ENCODE peak calls at places on chromosomes 16 and 17, in six cellular contexts. One of them, this sample, is unnamed.

GRCh38 chr17:41583137-41584127 is 3.3 kb downstream of the KRT14 start:
- DNase-seq in GM23338: no peak
- DNase-seq in Karpas-422: no peak
- DNase-seq in MM.1S: no peak
- DNase-seq in GM23248: no peak
- DNase-seq in OCI-LY7: no peak
- DNase-seq in this sample: no peak

GRCh38 chr16:46743232-46743719 is 4.9 kb downstream of the MYLK3 start:
- DNase-seq in GM23338: peak; percentile 58
- DNase-seq in Karpas-422: peak; percentile 72
- DNase-seq in MM.1S: no peak
- DNase-seq in GM23248: peak; percentile 47
- DNase-seq in OCI-LY7: peak; percentile 86
- DNase-seq in this sample: no peak

GRCh38 chr17:69012895-69013805 is 47.6 kb downstream of the ABCA9 start:
- DNase-seq in GM23338: no peak
- DNase-seq in Karpas-422: no peak
- DNase-seq in MM.1S: no peak
- DNase-seq in GM23248: peak; percentile 68
- DNase-seq in OCI-LY7: no peak
- DNase-seq in this sample: no peak

GRCh38 chr16:87602821-87603683 is 744 bp downstream of the JPH3 start:
- DNase-seq in GM23338: peak; percentile 70
- DNase-seq in Karpas-422: no peak
- DNase-seq in MM.1S: no peak
- DNase-seq in GM23248: peak; percentile 9
- DNase-seq in OCI-LY7: no peak
- DNase-seq in this sample: no peak

GRCh38 chr17:37824534-37825485 is 80.0 kb upstream of the HNF1B start:
- DNase-seq in GM23338: peak; percentile 44
- DNase-seq in Karpas-422: peak; percentile 97
- DNase-seq in MM.1S: no peak
- DNase-seq in GM23248: peak; percentile 67
- DNase-seq in OCI-LY7: peak; percentile 57
- DNase-seq in this sample: no peak

GRCh38 chr17:5584383-5584951 is at the start of gene NLRP1:
- DNase-seq in GM23338: peak; percentile 23
- DNase-seq in Karpas-422: peak; percentile 87
- DNase-seq in MM.1S: peak; percentile 99
- DNase-seq in GM23248: peak; percentile 98
- DNase-seq in OCI-LY7: peak; percentile 96
- DNase-seq in this sample: no peak

GRCh38 chr17:73359987-73360410 is 48.2 kb upstream of the CDC42EP4 start:
- DNase-seq in GM23338: peak; percentile 91
- DNase-seq in Karpas-422: no peak
- DNase-seq in MM.1S: no peak
- DNase-seq in GM23248: no peak
- DNase-seq in OCI-LY7: no peak
- DNase-seq in this sample: peak; percentile 87

GRCh38 chr17:33949100-33949499 is 306.0 kb upstream of the CCL2 start:
- DNase-seq in GM23338: peak; percentile 81
- DNase-seq in Karpas-422: no peak
- DNase-seq in MM.1S: no peak
- DNase-seq in GM23248: peak; percentile 24
- DNase-seq in OCI-LY7: no peak
- DNase-seq in this sample: no peak

GRCh38 chr17:58189436-58190146 is 2.9 kb upstream of the EPX start:
- DNase-seq in GM23338: no peak
- DNase-seq in Karpas-422: no peak
- DNase-seq in MM.1S: no peak
- DNase-seq in GM23248: peak; percentile 94
- DNase-seq in OCI-LY7: no peak
- DNase-seq in this sample: peak; percentile 63

GRCh38 chr17:4101127-4101798 is 41.6 kb downstream of the ZZEF1 start:
- DNase-seq in GM23338: no peak
- DNase-seq in Karpas-422: no peak
- DNase-seq in MM.1S: peak; percentile 85
- DNase-seq in GM23248: no peak
- DNase-seq in OCI-LY7: no peak
- DNase-seq in this sample: peak; percentile 41

GRCh38 chr16:67227567-67227921 is 614 bp downstream of the TMEM208 start:
- DNase-seq in GM23338: no peak
- DNase-seq in Karpas-422: no peak
- DNase-seq in MM.1S: no peak
- DNase-seq in GM23248: peak; percentile 39
- DNase-seq in OCI-LY7: no peak
- DNase-seq in this sample: no peak

GRCh38 chr16:49441366-49441780 is 67.8 kb downstream of the C16orf78 start:
- DNase-seq in GM23338: peak; percentile 79
- DNase-seq in Karpas-422: peak; percentile 78
- DNase-seq in MM.1S: peak; percentile 94
- DNase-seq in GM23248: no peak
- DNase-seq in OCI-LY7: peak; percentile 95
- DNase-seq in this sample: no peak
- H3K4me3 ChIP-seq in GM23338: no peak overlapping the region
- H3K4me3 ChIP-seq in Karpas-422: peak overlapping the region; percentile 29
- H3K4me3 ChIP-seq in MM.1S: peak overlapping the region; percentile 47
- H3K4me3 ChIP-seq in GM23248: no peak overlapping the region
- H3K4me3 ChIP-seq in OCI-LY7: peak overlapping the region; percentile 55
- H3K4me3 ChIP-seq in this sample: no peak overlapping the region

DNA sequence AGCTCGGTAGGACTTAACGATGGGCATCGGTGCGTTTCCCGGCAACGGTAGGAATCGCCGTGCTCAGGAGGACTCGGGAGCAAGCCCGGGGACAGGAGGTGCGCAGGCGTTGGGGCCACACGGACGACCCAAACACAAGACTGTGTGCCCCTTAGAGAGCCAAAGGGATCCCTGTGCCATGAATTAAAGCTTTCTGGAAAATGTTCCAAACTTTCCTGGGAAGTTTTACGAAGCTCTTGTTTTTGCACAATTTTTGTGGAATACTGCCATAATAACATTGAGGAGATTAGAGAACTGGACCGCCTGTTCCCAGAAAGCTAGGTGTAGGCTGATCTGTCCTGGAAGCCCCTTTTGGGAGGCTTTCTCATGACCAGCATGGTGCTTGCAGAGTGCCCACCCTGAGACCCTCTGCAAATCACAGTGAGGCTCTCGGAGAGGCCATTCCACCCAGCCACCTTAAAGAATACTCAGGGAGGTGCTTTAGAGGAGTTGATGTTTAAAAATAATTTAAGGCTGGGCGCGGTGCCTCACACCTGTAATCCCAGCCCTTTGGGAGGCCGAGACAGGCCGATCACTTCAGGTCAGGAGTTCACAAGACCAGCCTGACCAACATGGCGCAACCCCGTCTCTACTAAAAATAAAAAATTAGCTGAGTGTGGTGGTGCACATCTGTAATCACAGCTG is 1.0 kb downstream of the KDM8 start:
- DNase-seq in GM23338: peak; percentile 61
- DNase-seq in Karpas-422: peak; percentile 59
- DNase-seq in MM.1S: no peak
- DNase-seq in GM23248: peak; percentile 65
- DNase-seq in OCI-LY7: peak; percentile 49
- DNase-seq in this sample: no peak
- H3K9me2 ChIP-seq in GM23338: no peaks in the 10 kb centered on the region
- H3K9me2 ChIP-seq in Karpas-422: no peaks in the 10 kb centered on the region
- H3K9me2 ChIP-seq in MM.1S: no peaks in the 10 kb centered on the region
- H3K9me2 ChIP-seq in GM23248: no peaks in the 10 kb centered on the region
- H3K9me2 ChIP-seq in OCI-LY7: no peaks in the 10 kb centered on the region
- H3K9me2 ChIP-seq in this sample: no peaks in the 10 kb centered on the region

GRCh38 chr16:88951501-88951900 is 25.5 kb downstream of the CBFA2T3 start:
- DNase-seq in GM23338: no peak
- DNase-seq in Karpas-422: no peak
- DNase-seq in MM.1S: no peak
- DNase-seq in GM23248: no peak
- DNase-seq in OCI-LY7: no peak
- DNase-seq in this sample: no peak
- H4K20me1 ChIP-seq in GM23338: no peaks in the 10 kb centered on the region
- H4K20me1 ChIP-seq in Karpas-422: no peaks in the 10 kb centered on the region
- H4K20me1 ChIP-seq in MM.1S: no peaks in the 10 kb centered on the region
- H4K20me1 ChIP-seq in GM23248: no peaks in the 10 kb centered on the region
- H4K20me1 ChIP-seq in OCI-LY7: no peaks in the 10 kb centered on the region
- H4K20me1 ChIP-seq in this sample: no peaks in the 10 kb centered on the region

GRCh38 chr16:2981177-2981898 is 1.1 kb upstream of the PKMYT1 start:
- DNase-seq in GM23338: peak; percentile 60
- DNase-seq in Karpas-422: no peak
- DNase-seq in MM.1S: no peak
- DNase-seq in GM23248: no peak
- DNase-seq in OCI-LY7: no peak
- DNase-seq in this sample: no peak
- H3K4me3 ChIP-seq in GM23338: peak overlapping the region; percentile 86
- H3K4me3 ChIP-seq in Karpas-422: peak overlapping the region; percentile 99
- H3K4me3 ChIP-seq in MM.1S: peak overlapping the region; percentile 90
- H3K4me3 ChIP-seq in GM23248: peak overlapping the region; percentile 82
- H3K4me3 ChIP-seq in OCI-LY7: peak overlapping the region; percentile 80
- H3K4me3 ChIP-seq in this sample: peak overlapping the region; percentile 80

DNA sequence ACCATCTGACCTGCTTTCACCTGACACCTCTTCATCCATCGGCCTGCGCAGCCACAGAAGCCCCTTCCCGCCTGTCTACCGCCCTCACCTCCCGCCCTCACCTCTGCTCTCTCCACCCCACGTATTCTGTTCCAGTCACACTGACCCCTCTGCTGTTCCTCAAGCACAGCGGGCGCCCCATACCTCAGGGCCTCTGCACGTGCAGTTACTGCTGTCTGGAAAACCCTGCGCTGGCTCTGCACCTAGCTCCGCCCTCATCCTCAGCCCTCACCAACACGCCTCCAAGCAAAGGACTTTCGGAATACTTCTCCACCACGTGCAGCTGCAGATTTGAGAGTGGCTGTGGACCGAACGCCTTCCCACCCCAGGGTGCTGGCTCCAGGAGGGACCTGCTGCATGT is 24.6 kb upstream of the PABPN1L start:
- DNase-seq in GM23338: no peak
- DNase-seq in Karpas-422: no peak
- DNase-seq in MM.1S: no peak
- DNase-seq in GM23248: no peak
- DNase-seq in OCI-LY7: no peak
- DNase-seq in this sample: no peak
- H3K9me2 ChIP-seq in GM23338: no peaks in the 10 kb centered on the region
- H3K9me2 ChIP-seq in Karpas-422: no peaks in the 10 kb centered on the region
- H3K9me2 ChIP-seq in MM.1S: no peaks in the 10 kb centered on the region
- H3K9me2 ChIP-seq in GM23248: no peaks in the 10 kb centered on the region
- H3K9me2 ChIP-seq in OCI-LY7: no peaks in the 10 kb centered on the region
- H3K9me2 ChIP-seq in this sample: no peaks in the 10 kb centered on the region

GRCh38 chr17:82864721-82865240 is 25.0 kb upstream of the ZNF750 start:
- DNase-seq in GM23338: no peak
- DNase-seq in Karpas-422: no peak
- DNase-seq in MM.1S: no peak
- DNase-seq in GM23248: no peak
- DNase-seq in OCI-LY7: peak; percentile 82
- DNase-seq in this sample: no peak
- H4K20me1 ChIP-seq in GM23338: peaks cover 5% of the 10 kb centered on the region
- H4K20me1 ChIP-seq in Karpas-422: no peaks in the 10 kb centered on the region
- H4K20me1 ChIP-seq in MM.1S: no peaks in the 10 kb centered on the region
- H4K20me1 ChIP-seq in GM23248: no peaks in the 10 kb centered on the region
- H4K20me1 ChIP-seq in OCI-LY7: peaks cover 16% of the 10 kb centered on the region
- H4K20me1 ChIP-seq in this sample: no peaks in the 10 kb centered on the region

DNA sequence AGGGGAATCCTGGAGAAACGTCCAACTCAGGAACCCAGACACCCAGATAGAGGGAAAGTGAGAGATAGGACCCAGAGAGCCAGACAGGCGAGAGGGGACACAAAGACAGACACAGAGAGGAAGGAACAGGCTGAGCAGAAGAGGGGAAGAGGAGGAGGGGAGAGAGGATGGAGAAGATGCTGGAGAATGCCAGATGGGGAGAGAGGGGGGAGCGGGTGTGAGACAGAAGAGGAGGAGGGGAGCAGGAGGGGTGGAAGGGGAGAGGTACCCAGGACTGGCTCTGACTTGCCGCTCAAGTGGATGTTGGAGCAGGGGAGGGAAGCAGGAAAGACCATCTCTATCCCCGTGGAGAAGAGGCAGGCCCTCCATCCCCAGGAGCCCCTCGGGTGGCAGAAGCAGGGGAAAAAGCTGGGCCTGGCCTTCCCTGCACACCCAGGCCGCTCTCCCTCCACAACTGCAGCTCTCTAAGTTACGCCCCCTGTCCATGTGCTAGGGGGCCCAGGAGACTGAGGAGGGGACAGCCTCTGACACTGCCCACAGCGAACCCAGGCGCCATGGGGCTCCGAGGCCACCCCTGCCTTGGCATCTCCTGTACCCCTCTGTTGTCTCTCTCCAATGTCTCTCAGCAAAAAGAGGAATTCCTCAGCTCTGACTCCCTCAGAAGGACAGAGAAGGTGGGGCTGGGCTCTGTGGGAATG is 4.8 kb downstream of the PPP1R9B start:
- DNase-seq in GM23338: no peak
- DNase-seq in Karpas-422: no peak
- DNase-seq in MM.1S: no peak
- DNase-seq in GM23248: no peak
- DNase-seq in OCI-LY7: no peak
- DNase-seq in this sample: no peak
- H3K4me3 ChIP-seq in GM23338: no peak overlapping the region
- H3K4me3 ChIP-seq in Karpas-422: peak overlapping the region; percentile 95
- H3K4me3 ChIP-seq in MM.1S: no peak overlapping the region
- H3K4me3 ChIP-seq in GM23248: peak overlapping the region; percentile 83
- H3K4me3 ChIP-seq in OCI-LY7: peak overlapping the region; percentile 89
- H3K4me3 ChIP-seq in this sample: no peak overlapping the region

GRCh38 chr16:1771072-1771863 is at the start of gene NME3:
- DNase-seq in GM23338: peak; percentile 71
- DNase-seq in Karpas-422: peak; percentile 91
- DNase-seq in MM.1S: peak; percentile 69
- DNase-seq in GM23248: peak; percentile 85
- DNase-seq in OCI-LY7: peak; percentile 77
- DNase-seq in this sample: peak; percentile 80

GRCh38 chr16:1770328-1771071 is 843 bp downstream of the NME3 start:
- DNase-seq in GM23338: peak; percentile 76
- DNase-seq in Karpas-422: peak; percentile 77
- DNase-seq in MM.1S: no peak
- DNase-seq in GM23248: peak; percentile 94
- DNase-seq in OCI-LY7: peak; percentile 18
- DNase-seq in this sample: no peak

GRCh38 chr16:1772362-1772907 is at the start of gene EME2:
- DNase-seq in GM23338: no peak
- DNase-seq in Karpas-422: peak; percentile 79
- DNase-seq in MM.1S: peak; percentile 60
- DNase-seq in GM23248: peak; percentile 74
- DNase-seq in OCI-LY7: no peak
- DNase-seq in this sample: peak; percentile 37

GRCh38 chr16:1772908-1773702 is at the start of gene MRPS34:
- DNase-seq in GM23338: peak; percentile 95
- DNase-seq in Karpas-422: peak; percentile 96
- DNase-seq in MM.1S: peak; percentile 88
- DNase-seq in GM23248: peak; percentile 94
- DNase-seq in OCI-LY7: peak; percentile 92
- DNase-seq in this sample: peak; percentile 69

DNA sequence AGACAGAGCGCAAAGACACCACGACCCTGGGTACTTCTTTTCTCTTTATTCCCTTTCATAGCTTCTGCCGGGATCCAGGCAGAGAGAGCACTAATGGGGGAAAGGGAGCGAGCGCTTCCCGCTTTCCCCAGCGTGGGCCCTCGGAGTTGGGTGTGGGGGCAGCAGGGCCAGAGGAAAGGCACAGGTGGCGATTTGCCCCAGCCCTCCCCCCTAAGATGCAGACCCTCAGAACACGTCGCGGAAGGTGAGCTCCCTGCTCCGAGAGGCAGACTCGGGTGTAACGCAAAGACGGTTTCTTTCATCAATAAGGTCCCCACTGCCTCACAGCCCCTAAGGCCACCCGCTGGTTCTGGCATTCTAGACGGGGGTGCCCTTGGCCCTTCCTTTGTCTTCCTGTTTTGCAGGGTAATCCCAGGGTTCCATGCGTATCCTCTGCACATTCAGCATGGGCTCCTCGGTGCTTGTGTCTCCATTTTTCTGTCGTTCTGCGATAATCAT is 570 bp upstream of the NME3 start:
- DNase-seq in GM23338: peak; percentile 63
- DNase-seq in Karpas-422: no peak
- DNase-seq in MM.1S: no peak
- DNase-seq in GM23248: no peak
- DNase-seq in OCI-LY7: peak; percentile 55
- DNase-seq in this sample: no peak
- H3K9me2 ChIP-seq in GM23338: no peaks in the 10 kb centered on the region
- H3K9me2 ChIP-seq in Karpas-422: no peaks in the 10 kb centered on the region
- H3K9me2 ChIP-seq in MM.1S: no peaks in the 10 kb centered on the region
- H3K9me2 ChIP-seq in GM23248: no peaks in the 10 kb centered on the region
- H3K9me2 ChIP-seq in OCI-LY7: no peaks in the 10 kb centered on the region
- H3K9me2 ChIP-seq in this sample: no peaks in the 10 kb centered on the region

This sample was measured in PC-9.